ENCODE peak calls at places on chromosomes 2 and 18, in seven cellular contexts. One of them, this sample, is unnamed. For H3K4me1, the result is how much of the 10 kb centered on the place peaks cover.

GRCh38 chr2:85601771-85602475 is 575 bp downstream of the TMEM150A start:
- DNase-seq in H1: no peak
- DNase-seq in IMR-90: no peak
- DNase-seq in neuronal stem cell: no peak
- DNase-seq in trophoblast cell: peak
- DNase-seq in mesendoderm: peak
- DNase-seq in mesenchymal stem cell: peak
- DNase-seq in this sample: peak

GRCh38 chr2:241751776-241752175 is 17.3 kb downstream of the D2HGDH start:
- DNase-seq in neuronal stem cell: no peak
- DNase-seq in mesendoderm: no peak
- DNase-seq in H1: no peak
- DNase-seq in mesenchymal stem cell: no peak
- DNase-seq in trophoblast cell: no peak
- DNase-seq in IMR-90: no peak
- DNase-seq in this sample: no peak

GRCh38 chr2:212953170-212953920 is 198.1 kb downstream of the IKZF2 start:
- DNase-seq in mesenchymal stem cell: no peak
- DNase-seq in trophoblast cell: peak
- DNase-seq in neuronal stem cell: no peak
- DNase-seq in mesendoderm: no peak
- DNase-seq in IMR-90: no peak
- DNase-seq in H1: no peak
- DNase-seq in this sample: no peak

GRCh38 chr2:56801770-56802169 is 618.0 kb downstream of the CCDC85A start:
- DNase-seq in mesendoderm: no peak
- DNase-seq in H1: no peak
- DNase-seq in trophoblast cell: no peak
- DNase-seq in neuronal stem cell: no peak
- DNase-seq in mesenchymal stem cell: peak
- DNase-seq in IMR-90: no peak
- DNase-seq in this sample: no peak

GRCh38 chr18:40159141-40160017 is 1795.7 kb upstream of the PIK3C3 start:
- DNase-seq in mesenchymal stem cell: peak
- DNase-seq in H1: no peak
- DNase-seq in mesendoderm: peak
- DNase-seq in IMR-90: peak
- DNase-seq in trophoblast cell: peak
- DNase-seq in neuronal stem cell: peak
- DNase-seq in this sample: no peak

GRCh38 chr18:6729247-6730091 is at the start of gene ARHGAP28:
- DNase-seq in IMR-90: peak
- DNase-seq in trophoblast cell: peak
- DNase-seq in neuronal stem cell: peak
- DNase-seq in H1: peak
- DNase-seq in mesendoderm: peak
- DNase-seq in mesenchymal stem cell: peak
- DNase-seq in this sample: peak

GRCh38 chr2:8652774-8653426 is 29.0 kb upstream of the ID2 start:
- DNase-seq in H1: no peak
- DNase-seq in mesendoderm: no peak
- DNase-seq in trophoblast cell: no peak
- DNase-seq in mesenchymal stem cell: no peak
- DNase-seq in IMR-90: no peak
- DNase-seq in neuronal stem cell: no peak
- DNase-seq in this sample: no peak

GRCh38 chr2:174662459-174662858 is 64.9 kb upstream of the WIPF1 start:
- DNase-seq in H1: no peak
- DNase-seq in neuronal stem cell: no peak
- DNase-seq in IMR-90: peak
- DNase-seq in mesenchymal stem cell: peak
- DNase-seq in trophoblast cell: no peak
- DNase-seq in mesendoderm: no peak
- DNase-seq in this sample: no peak

GRCh38 chr2:102049756-102050443 is 58.1 kb downstream of the IL1R2 start:
- DNase-seq in neuronal stem cell: no peak
- DNase-seq in mesendoderm: no peak
- DNase-seq in IMR-90: no peak
- DNase-seq in mesenchymal stem cell: peak
- DNase-seq in trophoblast cell: no peak
- DNase-seq in H1: no peak
- DNase-seq in this sample: no peak

GRCh38 chr2:236086403-236086970 is 81.7 kb downstream of the GBX2 start:
- DNase-seq in trophoblast cell: no peak
- DNase-seq in mesendoderm: no peak
- DNase-seq in IMR-90: no peak
- DNase-seq in mesenchymal stem cell: no peak
- DNase-seq in H1: no peak
- DNase-seq in neuronal stem cell: no peak
- DNase-seq in this sample: no peak

GRCh38 chr2:96768083-96768561 is 7.4 kb downstream of the CNNM4 start:
- DNase-seq in trophoblast cell: no peak
- DNase-seq in neuronal stem cell: no peak
- DNase-seq in mesenchymal stem cell: no peak
- DNase-seq in H1: no peak
- DNase-seq in mesendoderm: no peak
- DNase-seq in IMR-90: no peak
- DNase-seq in this sample: no peak

GRCh38 chr2:37871453-37872191 is 53.5 kb upstream of the RMDN2 start:
- DNase-seq in mesendoderm: no peak
- DNase-seq in neuronal stem cell: no peak
- DNase-seq in mesenchymal stem cell: peak
- DNase-seq in H1: no peak
- DNase-seq in IMR-90: peak
- DNase-seq in trophoblast cell: peak
- DNase-seq in this sample: no peak

GRCh38 chr2:30768036-30768686 is 39.1 kb downstream of the CAPN13 start:
- DNase-seq in mesenchymal stem cell: no peak
- DNase-seq in mesendoderm: no peak
- DNase-seq in IMR-90: no peak
- DNase-seq in H1: no peak
- DNase-seq in trophoblast cell: no peak
- DNase-seq in neuronal stem cell: no peak
- DNase-seq in this sample: peak
- H2AK5ac ChIP-seq in mesenchymal stem cell: no peak
- H2AK5ac ChIP-seq in mesendoderm: no peak
- H2AK5ac ChIP-seq in IMR-90: no peak
- H2AK5ac ChIP-seq in H1: no peak
- H2AK5ac ChIP-seq in trophoblast cell: no peak
- H2AK5ac ChIP-seq in neuronal stem cell: peak
- H2AK5ac ChIP-seq in this sample: no peak

GRCh38 chr2:157836531-157836930 is 39.6 kb downstream of the ACVR1 start:
- DNase-seq in IMR-90: no peak
- DNase-seq in mesendoderm: no peak
- DNase-seq in H1: no peak
- DNase-seq in mesenchymal stem cell: no peak
- DNase-seq in trophoblast cell: no peak
- DNase-seq in neuronal stem cell: no peak
- DNase-seq in this sample: no peak
- H3K4me1 ChIP-seq in IMR-90: under half
- H3K4me1 ChIP-seq in mesendoderm: under half
- H3K4me1 ChIP-seq in H1: under half
- H3K4me1 ChIP-seq in mesenchymal stem cell: under half
- H3K4me1 ChIP-seq in trophoblast cell: under half
- H3K4me1 ChIP-seq in neuronal stem cell: under half
- H3K4me1 ChIP-seq in this sample: under half

GRCh38 chr2:216508229-216508628 is 9.6 kb downstream of the RPL37A start:
- DNase-seq in mesendoderm: no peak
- DNase-seq in H1: no peak
- DNase-seq in mesenchymal stem cell: no peak
- DNase-seq in neuronal stem cell: no peak
- DNase-seq in trophoblast cell: no peak
- DNase-seq in IMR-90: no peak
- DNase-seq in this sample: no peak
- H3K4ac ChIP-seq in mesendoderm: no peak
- H3K4ac ChIP-seq in H1: no peak
- H3K4ac ChIP-seq in mesenchymal stem cell: no peak
- H3K4ac ChIP-seq in neuronal stem cell: no peak
- H3K4ac ChIP-seq in trophoblast cell: no peak
- H3K4ac ChIP-seq in IMR-90: no peak
- H3K4ac ChIP-seq in this sample: no peak

DNA sequence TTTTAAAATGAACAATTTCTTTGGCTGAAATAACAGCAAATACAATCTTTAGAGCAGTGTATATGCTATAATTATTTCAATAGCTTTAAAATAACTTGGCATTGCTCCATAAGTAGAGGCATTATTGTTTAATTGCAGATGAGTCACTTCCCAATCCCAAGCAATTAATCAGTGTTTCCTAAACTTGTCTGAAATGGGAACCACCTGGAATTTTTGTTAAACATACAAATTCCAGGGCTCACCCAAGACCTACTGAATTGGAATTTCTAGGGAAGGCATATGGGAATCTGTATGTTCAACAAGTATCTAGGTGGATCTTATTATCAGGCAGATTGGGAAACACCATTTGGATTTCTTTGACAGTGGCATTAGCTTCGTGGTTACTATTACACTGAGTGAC is 27.1 kb upstream of the FMNL2 start:
- DNase-seq in H1: no peak
- DNase-seq in mesendoderm: no peak
- DNase-seq in trophoblast cell: no peak
- DNase-seq in neuronal stem cell: no peak
- DNase-seq in mesenchymal stem cell: no peak
- DNase-seq in IMR-90: no peak
- DNase-seq in this sample: no peak
- H2AK5ac ChIP-seq in H1: no peak
- H2AK5ac ChIP-seq in mesendoderm: no peak
- H2AK5ac ChIP-seq in trophoblast cell: no peak
- H2AK5ac ChIP-seq in neuronal stem cell: no peak
- H2AK5ac ChIP-seq in mesenchymal stem cell: no peak
- H2AK5ac ChIP-seq in IMR-90: no peak
- H2AK5ac ChIP-seq in this sample: no peak

GRCh38 chr2:134119672-134120159 is 134.2 kb upstream of the MGAT5 start:
- DNase-seq in neuronal stem cell: peak
- DNase-seq in IMR-90: peak
- DNase-seq in mesenchymal stem cell: peak
- DNase-seq in trophoblast cell: peak
- DNase-seq in H1: no peak
- DNase-seq in mesendoderm: peak
- DNase-seq in this sample: peak

GRCh38 chr2:134120160-134120717 is 133.6 kb upstream of the MGAT5 start:
- DNase-seq in trophoblast cell: no peak
- DNase-seq in H1: no peak
- DNase-seq in mesenchymal stem cell: no peak
- DNase-seq in mesendoderm: peak
- DNase-seq in neuronal stem cell: peak
- DNase-seq in IMR-90: no peak
- DNase-seq in this sample: no peak

GRCh38 chr2:134124047-134124753 is 129.7 kb upstream of the MGAT5 start:
- DNase-seq in H1: no peak
- DNase-seq in neuronal stem cell: no peak
- DNase-seq in mesendoderm: no peak
- DNase-seq in trophoblast cell: no peak
- DNase-seq in IMR-90: peak
- DNase-seq in mesenchymal stem cell: peak
- DNase-seq in this sample: no peak

GRCh38 chr2:134120718-134121630 is 132.9 kb upstream of the MGAT5 start:
- DNase-seq in IMR-90: peak
- DNase-seq in neuronal stem cell: peak
- DNase-seq in mesendoderm: peak
- DNase-seq in trophoblast cell: peak
- DNase-seq in mesenchymal stem cell: peak
- DNase-seq in H1: no peak
- DNase-seq in this sample: peak

GRCh38 chr2:134122610-134123009 is 131.3 kb upstream of the MGAT5 start:
- DNase-seq in neuronal stem cell: no peak
- DNase-seq in trophoblast cell: no peak
- DNase-seq in H1: no peak
- DNase-seq in mesendoderm: peak
- DNase-seq in IMR-90: no peak
- DNase-seq in mesenchymal stem cell: no peak
- DNase-seq in this sample: peak
- H3K4me1 ChIP-seq in neuronal stem cell: under half
- H3K4me1 ChIP-seq in trophoblast cell: under half
- H3K4me1 ChIP-seq in H1: under half
- H3K4me1 ChIP-seq in mesendoderm: under half
- H3K4me1 ChIP-seq in IMR-90: under half
- H3K4me1 ChIP-seq in mesenchymal stem cell: under half
- H3K4me1 ChIP-seq in this sample: under half